ENCODE peak calls at places on chromosomes 3 and 15, in eight cellular contexts. H, E, T, L, O, C, J and M are unnamed samples.

GRCh38 chr3:58482917-58483636 is 8.8 kb upstream of the KCTD6 start:
- DNase-seq in L (no peak), H (no peak), T (no peak), C (no peak), E (no peak), J (no peak), O (no peak), M (no peak)

GRCh38 chr15:71577071-71577470 is 233.3 kb upstream of the NR2E3 start:
- DNase-seq in L (no peak), O (no peak), E (no peak), T (no peak), C (no peak), H (no peak), J (no peak), M (no peak)

GRCh38 chr3:109643590-109643989 is 306.2 kb upstream of the DPPA4 start:
- DNase-seq in H (no peak), E (peak), O (no peak), L (peak), C (no peak), J (no peak), T (no peak), M (peak)

GRCh38 chr3:50345586-50345985 is at the start of gene ZMYND10:
- DNase-seq in O (peak), J (peak), H (peak), E (no peak), L (no peak), T (peak), C (peak), M (no peak)

GRCh38 chr3:71849674-71850073 is 64.7 kb upstream of the PROK2 start:
- DNase-seq in L (no peak), J (no peak), C (no peak), E (no peak), H (no peak), T (no peak), O (no peak), M (no peak)

GRCh38 chr3:1087066-1087555 is 5.7 kb upstream of the CNTN6 start:
- DNase-seq in L (no peak), C (no peak), T (no peak), H (no peak), E (peak), J (peak), O (no peak), M (peak)

GRCh38 chr3:142866841-142867631 is 21.8 kb downstream of the PCOLCE2 start:
- DNase-seq in T (no peak), C (no peak), J (no peak), H (no peak), O (no peak), L (no peak), E (no peak), M (no peak)

GRCh38 chr3:39879581-39879980 is 70.2 kb downstream of the MYRIP start:
- DNase-seq in T (no peak), E (peak), L (no peak), C (no peak), J (no peak), H (no peak), O (no peak), M (no peak)

GRCh38 chr15:82810061-82810862 is 834 bp downstream of the WHAMM start:
- DNase-seq in J (peak), E (no peak), L (no peak), O (peak), C (no peak), H (peak), T (no peak), M (no peak)

GRCh38 chr3:128226794-128227399 is 73.6 kb downstream of the EEFSEC start:
- DNase-seq in L (no peak), O (no peak), C (no peak), J (peak), H (peak), E (no peak), T (peak), M (peak)

GRCh38 chr3:135929670-135930069 is 35.9 kb upstream of the PPP2R3A start:
- DNase-seq in H (no peak), C (peak), E (no peak), O (no peak), T (no peak), J (no peak), L (peak), M (peak)

GRCh38 chr3:53862241-53862640 is 15.9 kb downstream of the IL17RB start:
- DNase-seq in T (no peak), L (no peak), H (no peak), C (no peak), O (no peak), E (no peak), J (no peak), M (no peak)

GRCh38 chr3:109685084-109686079 is 348.0 kb upstream of the DPPA4 start:
- DNase-seq in H (no peak), J (no peak), C (peak), T (no peak), O (peak), E (peak), L (peak), M (peak)

GRCh38 chr3:133895208-133896001 is at the start of gene RAB6B:
- DNase-seq in O (no peak), H (no peak), T (peak), E (no peak), L (no peak), J (peak), C (peak), M (peak)

GRCh38 chr15:66830358-66830757 is 128.3 kb downstream of the SMAD6 start:
- DNase-seq in L (no peak), T (no peak), J (peak), C (peak), O (no peak), H (no peak), E (no peak), M (no peak)

GRCh38 chr3:41308119-41308518 is 108.8 kb downstream of the CTNNB1 start:
- DNase-seq in O (no peak), C (no peak), H (no peak), E (no peak), T (no peak), J (no peak), L (no peak), M (no peak)

GRCh38 chr3:117790256-117790987 is 1080.8 kb downstream of the TUSC7 start:
- DNase-seq in H (no peak), T (no peak), L (no peak), O (no peak), C (no peak), J (no peak), E (no peak), M (no peak)